ENCODE peak calls at places on chromosomes 7 and 10, in four cellular contexts. L is CD4-positive, alpha-beta memory T cell; O is esophagus muscularis mucosa; A is cardiac muscle cell. U is an unnamed sample. For H3K4me1 and H3K9me3, the result is how much of the 10 kb centered on the place peaks cover.

GRCh38 chr10:81920213-81920829 is 45.3 kb downstream of the NRG3 start:
- DNase-seq in A (no peak), O (peak), L (no peak), U (no peak)

GRCh38 chr7:11620822-11621395 is 211.1 kb downstream of the THSD7A start:
- DNase-seq in O (no peak), A (no peak), L (no peak), U (no peak)

GRCh38 chr7:128390871-128391565 is 18.8 kb downstream of the IMPDH1 start:
- DNase-seq in A (no peak), L (no peak), O (no peak), U (no peak)

GRCh38 chr7:79452495-79453265 is 787 bp downstream of the MAGI2 start:
- DNase-seq in L (peak), O (no peak), A (peak), U (no peak)

GRCh38 chr10:95399167-95399566 is 108.4 kb upstream of the PDLIM1 start:
- DNase-seq in A (no peak), L (no peak), O (no peak), U (no peak)

GRCh38 chr10:83012866-83013265 is 1126.4 kb upstream of the GHITM start:
- DNase-seq in L (no peak), A (peak), O (no peak), U (no peak)

GRCh38 chr7:54037873-54038272 is 504.3 kb upstream of the VSTM2A start:
- DNase-seq in O (no peak), L (no peak), A (no peak), U (peak)

GRCh38 chr10:130105724-130106123 is 4.9 kb downstream of the C10orf143 start:
- DNase-seq in O (no peak), A (peak), L (no peak), U (peak)

GRCh38 chr7:70459546-70459945 is 672.4 kb upstream of the GALNT17 start:
- DNase-seq in O (no peak), A (no peak), L (no peak), U (no peak)

GRCh38 chr7:135645296-135645904 is 16.9 kb upstream of the STMP1 start:
- DNase-seq in L (peak), A (peak), O (no peak), U (no peak)

GRCh38 chr7:98212532-98213041 is 1.3 kb downstream of the BHLHA15 start:
- DNase-seq in O (no peak), L (no peak), A (no peak), U (no peak)

GRCh38 chr10:75110006-75110632 is 1.3 kb upstream of the SAMD8 start:
- DNase-seq in O (no peak), L (no peak), A (no peak), U (no peak)

GRCh38 chr7:101179780-101180755 is at the start of gene NAT16:
- DNase-seq in L (no peak), O (no peak), A (no peak), U (no peak)

GRCh38 chr10:1737222-1738061 is at the start of gene ADARB2:
- DNase-seq in O (peak), A (no peak), L (no peak), U (no peak)

GRCh38 chr7:139936760-139937310 is 107.8 kb downstream of the TBXAS1 start:
- DNase-seq in L (no peak), O (no peak), A (peak), U (no peak)

GRCh38 chr10:78299861-78300453 is 266.3 kb downstream of the RPS24 start:
- DNase-seq in A (no peak), O (no peak), L (no peak), U (no peak)

GRCh38 chr7:24346129-24346528 is 62.1 kb downstream of the NPY start:
- DNase-seq in A (no peak), O (no peak), L (no peak), U (no peak)

GRCh38 chr7:151081170-151082101 is 827 bp upstream of the FASTK start:
- DNase-seq in L (no peak), A (peak), O (no peak), U (no peak)

GRCh38 chr10:128863823-128864405 is 603.1 kb upstream of the MGMT start:
- DNase-seq in A (no peak), O (peak), L (no peak), U (no peak)

GRCh38 chr10:124043310-124044142 is 49.9 kb downstream of the CHST15 start:
- DNase-seq in A (no peak), O (no peak), L (no peak), U (no peak)

GRCh38 chr10:103969436-103969835 is 2.5 kb downstream of the SLK start:
- DNase-seq in O (no peak), A (no peak), L (no peak), U (no peak)

GRCh38 chr7:910441-910861 is 34.1 kb downstream of the GET4 start:
- DNase-seq in A (no peak), O (no peak), L (no peak), U (no peak)

GRCh38 chr7:78175330-78175729 is 376.8 kb downstream of the PHTF2 start:
- DNase-seq in A (no peak), L (no peak), O (peak), U (no peak)

GRCh38 chr7:159142204-159142603 is 2.5 kb downstream of the VIPR2 start:
- DNase-seq in A (no peak), L (no peak), O (no peak), U (no peak)

GRCh38 chr10:78382047-78382446 is 348.4 kb downstream of the RPS24 start:
- DNase-seq in L (no peak), A (no peak), O (no peak), U (no peak)

GRCh38 chr10:73232887-73233286 is 14.2 kb downstream of the DNAJC9 start:
- DNase-seq in O (no peak), A (no peak), L (no peak), U (no peak)

GRCh38 chr10:3886666-3887251 is 101.8 kb upstream of the KLF6 start:
- DNase-seq in O (no peak), A (peak), L (no peak), U (no peak)

GRCh38 chr10:32139223-32140073 is 83.2 kb upstream of the KIF5B start:
- DNase-seq in A (peak), L (no peak), O (peak), U (peak)

GRCh38 chr10:129244298-129244697 is 222.7 kb upstream of the MGMT start:
- DNase-seq in O (no peak), L (no peak), A (no peak), U (no peak)

GRCh38 chr7:103613655-103614642 is 167.9 kb upstream of the SLC26A5 start:
- DNase-seq in L (no peak), O (no peak), A (peak), U (no peak)

GRCh38 chr7:100908512-100908911 is 12.8 kb upstream of the ACHE start:
- DNase-seq in O (no peak), L (no peak), A (no peak), U (no peak)

GRCh38 chr10:12193193-12193592 is 2.5 kb downstream of the NUDT5 start:
- DNase-seq in L (no peak), O (no peak), A (peak), U (no peak)

GRCh38 chr10:17547026-17547425 is 70.1 kb downstream of the HACD1 start:
- DNase-seq in A (peak), L (no peak), O (no peak), U (no peak)

GRCh38 chr7:116713500-116713899 is 41.5 kb downstream of the MET start:
- DNase-seq in O (no peak), L (no peak), A (no peak), U (no peak)
- H3K4me1 ChIP-seq in O (under half), L (under half), A (under half), U (under half)

GRCh38 chr7:46468753-46469356 is 547.8 kb upstream of the IGFBP3 start:
- DNase-seq in L (no peak), O (no peak), A (peak), U (no peak)
- H3K9me3 ChIP-seq in L (under half), O (half or more), A (under half), U (under half)

GRCh38 chr7:148793590-148793989 is 90.5 kb downstream of the EZH2 start:
- DNase-seq in A (peak), O (no peak), L (no peak), U (no peak)
- H3K27ac ChIP-seq in A (no peak), O (no peak), L (no peak), U (no peak)

GRCh38 chr7:47785923-47786556 is 162.2 kb downstream of the PKD1L1 start:
- DNase-seq in L (no peak), A (no peak), O (peak), U (no peak)
- H3K4me1 ChIP-seq in L (under half), A (under half), O (half or more), U (under half)

GRCh38 chr10:37831495-37832333 is 25.7 kb downstream of the ZNF248 start:
- DNase-seq in L (no peak), O (no peak), A (no peak), U (no peak)

GRCh38 chr10:37821237-37821636 is 36.2 kb downstream of the ZNF248 start:
- DNase-seq in A (no peak), O (no peak), L (no peak), U (no peak)

GRCh38 chr10:37826806-37827205 is 30.6 kb downstream of the ZNF248 start:
- DNase-seq in A (no peak), L (no peak), O (no peak), U (no peak)
- H3K9me3 ChIP-seq in A (under half), L (under half), O (under half), U (under half)

DNA sequence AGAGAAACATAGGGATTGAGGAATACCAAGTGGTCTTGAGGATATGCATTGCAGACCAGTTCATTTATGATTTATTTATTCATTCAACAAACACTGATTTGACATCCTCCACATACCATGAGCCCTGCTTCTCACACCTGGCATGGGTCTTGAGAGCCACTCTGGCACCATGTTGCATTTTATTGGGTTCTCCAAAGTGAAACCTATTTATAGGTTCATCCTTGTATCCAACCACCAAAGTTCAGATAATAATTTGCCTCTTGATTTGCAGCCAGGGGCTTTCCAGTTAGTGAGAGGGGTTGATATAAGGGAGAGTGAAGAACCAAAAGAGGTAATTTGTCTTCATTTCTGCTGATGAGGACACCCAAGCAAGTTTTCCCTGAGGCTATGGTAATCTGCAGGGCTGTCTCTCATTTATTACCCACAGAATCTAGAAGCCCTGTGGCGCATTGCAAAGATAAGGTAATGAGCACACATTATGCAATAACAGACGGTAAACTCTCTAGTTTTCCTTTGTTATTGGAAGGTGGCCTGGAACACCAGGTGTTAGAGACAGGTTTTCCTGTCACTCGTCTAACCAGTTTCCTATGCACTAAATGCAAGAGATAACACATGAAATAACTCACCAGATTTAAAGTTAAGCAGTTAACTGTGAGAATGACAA is 28.8 kb upstream of the ICA1 start:
- DNase-seq in A (no peak), L (no peak), O (no peak), U (no peak)
- H3K27ac ChIP-seq in A (no peak), L (no peak), O (no peak), U (no peak)